ENCODE peak calls at places on chromosomes 1 and 21, in eight cellular contexts. M is tibial artery, G is PC-3, N is left ventricle myocardium inferior, K is right lobe of liver, Z is upper lobe of right lung, X is IMR-90, D is stomach. J is an unnamed sample. For H3K4me1, the result is how much of the 10 kb centered on the place peaks cover.

GRCh38 chr1:110190282-110190929 is 19.7 kb upstream of the KCNC4 start:
- DNase-seq in K (peak), G (no peak), Z (no peak), X (no peak), D (peak), M (peak), N (peak), J (peak)

GRCh38 chr1:119787776-119788175 is 19.1 kb upstream of the HMGCS2 start:
- DNase-seq in M (no peak), D (no peak), K (no peak), X (peak), N (no peak), Z (no peak), G (peak), J (no peak)

GRCh38 chr1:156419863-156420208 is 50.8 kb downstream of the RHBG start:
- DNase-seq in Z (no peak), X (no peak), N (no peak), K (no peak), M (no peak), D (no peak), G (no peak), J (no peak)

GRCh38 chr1:46474580-46474979 is 15.1 kb upstream of the DMBX1 start:
- DNase-seq in M (no peak), N (no peak), D (no peak), K (no peak), Z (no peak), G (no peak), X (no peak), J (no peak)

GRCh38 chr1:29709711-29710169 is 473.4 kb downstream of the PTPRU start:
- DNase-seq in K (no peak), D (no peak), N (no peak), Z (peak), M (no peak), X (peak), G (no peak), J (no peak)

GRCh38 chr21:35072960-35073359 is 23.9 kb upstream of the RUNX1 start:
- DNase-seq in X (peak), D (no peak), Z (no peak), K (no peak), M (no peak), N (peak), G (no peak), J (peak)

GRCh38 chr1:2082064-2082463 is 31.9 kb downstream of the PRKCZ start:
- DNase-seq in D (no peak), X (no peak), M (no peak), N (no peak), Z (no peak), K (no peak), G (no peak), J (no peak)

GRCh38 chr1:21567241-21568005 is 58.2 kb downstream of the ALPL start:
- DNase-seq in N (no peak), K (no peak), M (no peak), X (peak), Z (no peak), G (peak), D (no peak), J (no peak)

GRCh38 chr1:82343381-82343780 is 542.6 kb downstream of the ADGRL2 start:
- DNase-seq in D (no peak), X (no peak), G (no peak), K (no peak), Z (no peak), N (no peak), M (no peak), J (no peak)

GRCh38 chr1:89309828-89310227 is 37.2 kb upstream of the GBP5 start:
- DNase-seq in K (no peak), G (no peak), X (no peak), D (no peak), Z (no peak), N (no peak), M (no peak), J (no peak)

GRCh38 chr1:8598060-8598724 is 219.2 kb downstream of the RERE start:
- DNase-seq in K (no peak), D (peak), X (peak), M (no peak), Z (no peak), N (peak), G (no peak), J (no peak)

GRCh38 chr1:43059640-43060574 is 101.2 kb upstream of the SLC2A1 start:
- DNase-seq in G (no peak), M (no peak), K (no peak), Z (no peak), N (no peak), D (no peak), X (peak), J (no peak)

GRCh38 chr1:119870917-119871486 is 25.3 kb downstream of the ADAM30 start:
- DNase-seq in X (peak), G (peak), K (peak), Z (peak), M (peak), N (peak), D (peak), J (peak)

GRCh38 chr1:58572691-58573090 is 4.4 kb downstream of the TACSTD2 start:
- DNase-seq in M (no peak), K (no peak), X (no peak), N (no peak), G (peak), D (peak), Z (peak), J (no peak)

GRCh38 chr1:33130297-33130696 is 49.3 kb downstream of the AZIN2 start:
- DNase-seq in K (no peak), N (no peak), X (peak), D (no peak), Z (no peak), M (no peak), G (no peak), J (no peak)

GRCh38 chr1:4050998-4051397 is 150.9 kb upstream of the C1orf174 start:
- DNase-seq in Z (no peak), N (no peak), K (no peak), X (no peak), D (no peak), G (no peak), M (no peak), J (no peak)

GRCh38 chr1:98371767-98372166 is 289.8 kb upstream of the SNX7 start:
- DNase-seq in D (no peak), M (no peak), X (no peak), Z (no peak), K (no peak), N (no peak), G (no peak), J (no peak)

GRCh38 chr1:112637257-112638108 is 17.9 kb downstream of the CAPZA1 start:
- DNase-seq in M (no peak), K (no peak), X (peak), Z (no peak), N (no peak), G (peak), D (no peak), J (no peak)

GRCh38 chr1:155591770-155592169 is 18.2 kb upstream of the MSTO1 start:
- DNase-seq in Z (no peak), K (no peak), N (no peak), D (no peak), M (no peak), X (peak), G (peak), J (no peak)

DNA sequence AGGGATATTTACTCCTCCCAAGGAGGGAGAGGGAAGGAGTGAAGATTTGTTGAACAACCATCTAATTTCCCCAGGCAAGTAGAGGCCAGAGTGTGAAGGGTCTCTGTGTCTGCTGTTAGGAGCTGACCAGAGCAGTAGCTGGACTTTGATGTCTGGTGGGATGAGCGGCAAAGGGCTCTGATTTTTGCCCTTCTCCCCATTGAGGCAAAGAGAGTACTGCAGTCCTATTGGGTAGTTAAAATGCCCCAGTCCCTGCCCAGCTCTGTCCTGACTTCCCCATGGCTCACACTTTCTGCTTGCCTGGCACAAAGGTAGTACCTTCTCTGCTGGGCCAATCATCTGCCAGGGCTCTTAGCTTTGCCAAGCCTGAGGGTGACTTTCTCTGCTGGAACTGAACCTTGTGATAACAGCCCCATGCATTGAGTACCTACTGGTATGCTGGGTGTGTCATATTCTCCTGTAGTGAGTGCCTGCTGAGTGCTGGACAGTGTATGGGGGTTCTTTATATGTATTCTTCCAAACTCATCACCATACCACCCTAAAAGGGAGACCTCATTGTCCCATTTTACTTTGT is 64.0 kb upstream of the SELENON start:
- DNase-seq in D (peak), N (peak), X (no peak), Z (peak), K (no peak), G (no peak), M (no peak), J (no peak)
- H3K4me1 ChIP-seq in D (under half), N (half or more), X (under half), Z (under half), K (under half), G (under half), M (under half), J (under half)

GRCh38 chr1:11534846-11535245 is 55.9 kb downstream of the DISP3 start:
- DNase-seq in M (no peak), G (no peak), N (no peak), D (no peak), K (no peak), Z (peak), X (no peak), J (no peak)

GRCh38 chr1:11536573-11537379 is 57.8 kb downstream of the DISP3 start:
- DNase-seq in K (no peak), M (no peak), G (no peak), X (no peak), N (no peak), Z (peak), D (no peak), J (no peak)

GRCh38 chr1:11535316-11535715 is 56.4 kb downstream of the DISP3 start:
- DNase-seq in N (no peak), X (no peak), Z (peak), M (no peak), G (no peak), D (no peak), K (no peak), J (no peak)

GRCh38 chr1:11537380-11537764 is 58.4 kb downstream of the DISP3 start:
- DNase-seq in K (no peak), X (no peak), G (no peak), D (no peak), N (no peak), M (no peak), Z (no peak), J (no peak)

GRCh38 chr1:11535761-11536572 is 57.0 kb downstream of the DISP3 start:
- DNase-seq in M (no peak), Z (peak), X (no peak), N (no peak), G (no peak), D (no peak), K (no peak), J (no peak)
- TF ChIP-seq CTCF in M (no peak), Z (no peak), X (no peak), N (no peak), G (no peak), D (no peak), K (no peak), J (no peak)

DNA sequence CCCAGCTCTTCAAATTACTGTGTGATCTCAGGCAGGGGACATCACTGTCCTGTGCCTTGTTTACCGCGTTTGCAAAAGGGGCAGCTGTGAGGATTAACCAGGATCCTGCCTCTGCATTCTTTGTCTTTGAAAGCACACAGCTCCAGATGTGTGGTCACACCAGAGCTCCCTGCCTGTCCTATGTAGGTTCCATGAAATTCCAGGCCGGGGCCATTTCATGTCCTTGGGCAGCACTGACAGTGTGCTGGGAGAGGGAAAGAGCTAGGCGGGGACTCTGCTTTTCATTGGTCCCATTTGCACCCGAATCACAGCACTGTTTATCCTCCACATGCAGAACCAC is 42.2 kb upstream of the SELENON start:
- DNase-seq in Z (no peak), G (no peak), M (no peak), X (no peak), D (no peak), K (no peak), N (no peak), J (no peak)
- H3K4me1 ChIP-seq in Z (under half), G (under half), M (under half), X (under half), D (under half), K (under half), N (under half), J (under half)

GRCh38 chr1:177183801-177184200 is 13.0 kb downstream of the BRINP2 start:
- DNase-seq in N (no peak), Z (no peak), X (no peak), M (no peak), D (no peak), K (no peak), G (no peak), J (no peak)

GRCh38 chr1:177181280-177181630 is 10.5 kb downstream of the BRINP2 start:
- DNase-seq in N (no peak), Z (no peak), X (no peak), D (no peak), G (no peak), M (no peak), K (no peak), J (no peak)

GRCh38 chr1:177185209-177185608 is 14.5 kb downstream of the BRINP2 start:
- DNase-seq in Z (no peak), X (peak), N (no peak), K (no peak), G (peak), D (no peak), M (no peak), J (no peak)

DNA sequence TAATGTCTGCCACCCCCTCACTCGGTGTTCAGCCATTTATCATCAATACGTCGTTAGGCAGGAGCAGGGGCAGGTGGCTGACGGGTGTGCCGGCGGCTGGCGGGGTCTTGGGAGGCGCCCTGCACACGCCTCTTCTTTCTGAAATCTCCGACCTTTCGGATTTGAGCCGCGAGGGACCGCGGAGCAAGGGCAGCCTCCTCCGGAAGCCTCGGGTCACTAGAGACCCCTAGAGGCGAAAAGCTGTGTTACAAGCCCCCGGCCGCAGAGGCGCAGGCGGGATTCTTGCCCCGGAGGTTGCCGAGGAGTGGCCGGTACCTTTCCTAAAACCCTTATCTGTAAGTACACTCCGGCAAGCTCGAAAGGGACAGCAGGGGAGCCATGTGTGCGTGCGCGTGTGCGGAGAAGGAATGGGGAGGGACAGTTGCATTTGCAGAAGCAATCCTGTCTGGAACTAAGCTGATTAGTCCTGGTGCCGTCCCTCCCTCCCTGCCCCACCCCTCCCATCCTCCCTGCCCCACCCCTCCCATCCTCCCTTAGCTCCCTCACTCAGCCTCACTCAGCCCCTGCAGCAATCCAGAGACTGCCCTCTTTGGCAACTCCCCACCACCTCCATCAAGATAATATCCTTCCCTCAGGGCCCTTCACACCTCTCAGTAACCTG is 11.0 kb downstream of the BRINP2 start:
- DNase-seq in N (peak), M (peak), X (peak), K (peak), Z (peak), D (peak), G (peak), J (peak)
- TF ChIP-seq CTCF in N (peak), M (peak), X (peak), K (peak), Z (peak), D (peak), G (peak), J (peak)

GRCh38 chr1:100131623-100132022 is 1.1 kb downstream of the SASS6 start:
- DNase-seq in D (no peak), K (no peak), N (no peak), M (no peak), G (no peak), Z (no peak), X (no peak), J (no peak)
- H3K4me1 ChIP-seq in D (under half), K (under half), N (under half), M (under half), G (under half), Z (under half), X (under half), J (under half)